ENCODE peak calls at places on chromosomes 5 and 9, in seven cellular contexts. T is PC-3; J is GM12878; P is tibial nerve; H is pancreas; K is activated CD8-positive, alpha-beta T cell treated with anti-CD3 and anti-CD28 coated beads for 36 hours; F is B cell. U is an unnamed sample.

GRCh38 chr5:55625603-55625875 is 86.6 kb downstream of the SLC38A9 start:
- DNase-seq in F (no peak), K (no peak), T (no peak), P (no peak), J (no peak), H (no peak), U (no peak)

GRCh38 chr5:40985501-40985900 is 76.2 kb downstream of the C7 start:
- DNase-seq in T (no peak), K (no peak), J (no peak), F (no peak), P (no peak), H (no peak), U (no peak)

GRCh38 chr9:134299883-134300282 is 26.4 kb upstream of the RXRA start:
- DNase-seq in P (no peak), J (no peak), T (no peak), H (no peak), K (no peak), F (no peak), U (no peak)

GRCh38 chr5:174828786-174829510 is 104.6 kb downstream of the MSX2 start:
- DNase-seq in T (peak), K (no peak), J (no peak), F (no peak), H (no peak), P (no peak), U (no peak)

GRCh38 chr5:63341442-63341841 is 620.8 kb downstream of the HTR1A start:
- DNase-seq in F (no peak), J (no peak), H (no peak), K (no peak), P (no peak), T (no peak), U (no peak)

GRCh38 chr5:135034186-135034962 is at the start of gene PITX1:
- DNase-seq in T (peak), K (peak), J (no peak), P (no peak), F (peak), H (peak), U (peak)

GRCh38 chr9:116716441-116716840 is 29.3 kb downstream of the TRIM32 start:
- DNase-seq in P (no peak), J (no peak), T (no peak), F (no peak), K (no peak), H (no peak), U (no peak)

GRCh38 chr5:65157906-65158603 is 323.7 kb downstream of the ADAMTS6 start:
- DNase-seq in F (no peak), J (no peak), H (no peak), K (no peak), T (peak), P (no peak), U (no peak)

GRCh38 chr5:150406120-150407096 is 6.3 kb downstream of the CD74 start:
- DNase-seq in H (peak), J (no peak), K (no peak), P (no peak), T (no peak), F (peak), U (no peak)

GRCh38 chr5:138338411-138339085 is 482 bp downstream of the FAM53C start:
- DNase-seq in P (no peak), T (no peak), J (no peak), F (no peak), K (peak), H (no peak), U (no peak)

GRCh38 chr9:117528225-117528624 is 113.4 kb upstream of the ASTN2 start:
- DNase-seq in J (no peak), H (no peak), P (no peak), F (no peak), K (no peak), T (no peak), U (no peak)

GRCh38 chr9:114721491-114722362 is 39.7 kb upstream of the TEX48 start:
- DNase-seq in P (no peak), K (no peak), J (no peak), T (peak), F (no peak), H (no peak), U (no peak)

GRCh38 chr9:136345281-136346156 is 18.0 kb downstream of the DNLZ start:
- DNase-seq in J (no peak), K (no peak), T (peak), F (no peak), H (no peak), P (peak), U (no peak)

GRCh38 chr5:141342773-141343172 is 856 bp upstream of the PCDHGA3 start:
- DNase-seq in F (no peak), P (no peak), J (no peak), K (no peak), T (no peak), H (no peak), U (no peak)

GRCh38 chr5:68682400-68683152 is 411.2 kb upstream of the SLC30A5 start:
- DNase-seq in F (no peak), P (no peak), J (no peak), H (no peak), K (no peak), T (no peak), U (no peak)

GRCh38 chr5:157864067-157864466 is 5.1 kb upstream of the CLINT1 start:
- DNase-seq in T (no peak), F (no peak), P (no peak), H (no peak), K (peak), J (no peak), U (no peak)

GRCh38 chr9:24245988-24246387 is 299.7 kb downstream of the IZUMO3 start:
- DNase-seq in J (no peak), T (peak), P (no peak), H (no peak), F (no peak), K (no peak), U (peak)

GRCh38 chr9:98445576-98445975 is 190.1 kb upstream of the TBC1D2 start:
- DNase-seq in P (no peak), F (no peak), K (no peak), J (no peak), H (no peak), T (no peak), U (no peak)

GRCh38 chr9:95615246-95615645 is 98.5 kb upstream of the PTCH1 start:
- DNase-seq in P (no peak), J (no peak), K (no peak), F (no peak), T (no peak), H (no peak), U (no peak)

GRCh38 chr5:113043491-113043931 is 66.9 kb downstream of the DCP2 start:
- DNase-seq in J (no peak), K (peak), P (no peak), F (no peak), T (peak), H (no peak), U (peak)

GRCh38 chr5:71834575-71834974 is 115.5 kb downstream of the CARTPT start:
- DNase-seq in H (no peak), F (no peak), P (no peak), K (no peak), T (no peak), J (no peak), U (no peak)

GRCh38 chr9:76369583-76369982 is 24.6 kb downstream of the RFK start:
- DNase-seq in J (peak), P (peak), K (no peak), T (peak), F (no peak), H (no peak), U (no peak)

GRCh38 chr9:16730162-16730561 is 140.3 kb downstream of the BNC2 start:
- DNase-seq in P (no peak), K (no peak), T (no peak), J (no peak), F (no peak), H (no peak), U (no peak)

GRCh38 chr5:74406844-74407243 is 233.7 kb downstream of the ENC1 start:
- DNase-seq in K (no peak), T (no peak), P (peak), F (no peak), J (no peak), H (no peak), U (no peak)

GRCh38 chr5:178113141-178113787 is at the start of gene N4BP3:
- DNase-seq in H (no peak), T (peak), P (no peak), J (no peak), F (peak), K (peak), U (peak)

GRCh38 chr5:74682636-74683035 is 2.4 kb upstream of the HEXB start:
- DNase-seq in J (no peak), F (no peak), P (no peak), T (no peak), K (no peak), H (no peak), U (no peak)

GRCh38 chr9:122445155-122445749 is 32.5 kb downstream of the OR1J1 start:
- DNase-seq in P (no peak), J (no peak), H (no peak), K (no peak), F (no peak), T (peak), U (no peak)
- TF ChIP-seq CTCF in P (no peak), J (no peak), H (no peak), K (no peak), F (no peak), T (no peak), U (no peak)

GRCh38 chr5:180787025-180787424 is 15.6 kb downstream of the MGAT1 start:
- DNase-seq in H (no peak), T (no peak), K (no peak), P (no peak), J (no peak), F (no peak), U (no peak)
- TF ChIP-seq CTCF in H (no peak), T (no peak), K (no peak), P (no peak), J (no peak), F (no peak), U (no peak)

GRCh38 chr5:179792612-179793469 is 945 bp upstream of the LTC4S start:
- DNase-seq in K (no peak), F (peak), P (no peak), H (peak), T (no peak), J (no peak), U (no peak)

GRCh38 chr5:179795049-179795862 is 1.5 kb downstream of the LTC4S start:
- DNase-seq in J (no peak), T (peak), H (peak), P (no peak), K (no peak), F (no peak), U (peak)

GRCh38 chr5:179794575-179794974 is 789 bp downstream of the LTC4S start:
- DNase-seq in P (no peak), H (peak), F (peak), J (no peak), T (no peak), K (no peak), U (no peak)

GRCh38 chr5:179793470-179794139 is at the start of gene LTC4S:
- DNase-seq in P (peak), H (peak), J (no peak), K (peak), F (peak), T (no peak), U (no peak)

GRCh38 chr5:179794171-179794570 is 385 bp downstream of the LTC4S start:
- DNase-seq in K (no peak), J (no peak), T (no peak), H (no peak), F (no peak), P (no peak), U (no peak)
- TF ChIP-seq CTCF in K (no peak), J (no peak), T (no peak), H (no peak), F (no peak), P (no peak), U (no peak)

DNA sequence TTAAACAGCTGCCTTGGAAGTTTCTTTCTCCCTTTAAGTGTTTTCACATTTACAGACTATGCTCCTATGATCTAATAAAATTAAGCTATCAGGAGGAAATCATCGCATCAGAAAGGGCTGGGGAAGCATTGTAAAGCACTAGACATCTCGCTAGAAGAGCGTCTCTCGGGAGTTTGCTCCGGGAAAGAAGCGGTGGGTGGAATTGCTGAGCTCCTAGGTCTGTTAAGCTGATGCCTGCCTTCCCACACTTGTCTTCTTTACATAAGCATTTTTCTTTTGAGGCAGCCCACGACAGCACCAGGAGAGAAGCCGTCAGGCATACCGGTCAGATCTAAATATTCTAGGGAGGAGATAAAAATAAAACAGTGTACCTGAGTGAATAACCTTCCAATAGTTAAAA is 541.7 kb upstream of the TUSC1 start:
- DNase-seq in P (no peak), F (no peak), K (no peak), H (no peak), J (no peak), T (no peak), U (no peak)
- TF ChIP-seq CTCF in P (no peak), F (no peak), K (no peak), H (no peak), J (no peak), T (no peak), U (no peak)

GRCh38 chr9:130940693-130941576 is 1.9 kb upstream of the FIBCD1 start:
- DNase-seq in P (peak), H (peak), K (peak), F (peak), J (no peak), T (peak), U (peak)
- TF ChIP-seq CTCF in P (peak), H (peak), K (peak), F (peak), J (peak), T (peak), U (peak)

GRCh38 chr9:121055642-121056143 is 5.6 kb upstream of the C5 start:
- DNase-seq in K (no peak), J (no peak), H (peak), T (peak), F (no peak), P (no peak), U (peak)
- TF ChIP-seq CTCF in K (peak), J (peak), H (peak), T (peak), F (peak), P (no peak), U (peak)

DNA sequence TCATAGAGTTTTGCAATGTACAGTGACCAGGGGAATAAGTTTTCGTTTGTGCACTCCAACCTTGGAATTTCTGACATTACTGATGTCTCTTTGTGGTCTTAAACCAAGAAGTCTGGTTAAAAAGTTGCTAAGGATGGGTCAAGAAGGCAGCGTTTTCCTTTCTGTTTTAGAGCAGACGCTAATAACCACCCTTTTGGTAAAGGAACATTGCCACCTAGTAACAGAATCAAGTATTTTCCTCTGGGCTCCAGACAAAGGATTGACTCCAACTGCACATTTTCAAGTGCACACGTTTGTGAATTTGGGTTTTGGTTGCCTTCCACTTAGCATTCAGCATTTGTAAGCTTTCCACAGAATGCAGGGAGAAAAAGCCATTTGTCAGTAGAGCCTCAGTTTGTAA is 22.2 kb upstream of the CEP78 start:
- DNase-seq in J (no peak), K (no peak), F (peak), T (peak), P (no peak), H (no peak), U (peak)
- TF ChIP-seq CTCF in J (peak), K (peak), F (peak), T (peak), P (peak), H (peak), U (peak)

GRCh38 chr9:109901191-109901590 is 121.2 kb downstream of the PALM2AKAP2 start:
- DNase-seq in F (no peak), P (no peak), T (no peak), K (no peak), H (no peak), J (no peak), U (no peak)

GRCh38 chr9:109905472-109905871 is 125.5 kb downstream of the PALM2AKAP2 start:
- DNase-seq in T (no peak), J (no peak), H (no peak), F (no peak), P (no peak), K (no peak), U (no peak)

GRCh38 chr9:109904666-109905065 is 124.7 kb downstream of the PALM2AKAP2 start:
- DNase-seq in P (no peak), K (no peak), J (no peak), H (no peak), F (no peak), T (no peak), U (no peak)

GRCh38 chr9:109906766-109907382 is 126.9 kb downstream of the PALM2AKAP2 start:
- DNase-seq in H (no peak), P (no peak), T (peak), J (no peak), F (peak), K (no peak), U (peak)

GRCh38 chr9:109903515-109904138 is 123.6 kb downstream of the PALM2AKAP2 start:
- DNase-seq in F (peak), H (no peak), K (peak), P (peak), J (no peak), T (peak), U (peak)
- TF ChIP-seq CTCF in F (peak), H (peak), K (peak), P (peak), J (peak), T (peak), U (peak)

GRCh38 chr9:107141967-107142366 is 141.1 kb upstream of the RAD23B start:
- DNase-seq in J (no peak), F (no peak), H (no peak), T (peak), K (no peak), P (no peak), U (peak)
- TF ChIP-seq CTCF in J (peak), F (no peak), H (no peak), T (peak), K (no peak), P (no peak), U (peak)

U was measured in MM.1S.